ENCODE peak calls at places on chromosome 20, in four cellular contexts. D, K, V and E are unnamed samples.

GRCh38 chr20:57409672-57410397 is 18.6 kb downstream of the RBM38 start:
- DNase-seq in D (peak; percentile 30), K (no peak), V (no peak), E (no peak)

GRCh38 chr20:39849664-39850063 is 839.4 kb downstream of the MAFB start:
- DNase-seq in D (peak; percentile 46), K (no peak), V (no peak), E (no peak)

GRCh38 chr20:47256665-47257236 is 99.7 kb downstream of the ZMYND8 start:
- DNase-seq in D (peak; percentile 53), K (no peak), V (no peak), E (peak; percentile 73)

GRCh38 chr20:31550099-31550498 is 35.9 kb downstream of the HM13 start:
- DNase-seq in D (no peak), K (no peak), V (no peak), E (no peak)

GRCh38 chr20:23159256-23159922 is 73.3 kb upstream of the CD93 start:
- DNase-seq in D (no peak), K (no peak), V (peak; percentile 56), E (no peak)

GRCh38 chr20:19427913-19428800 is 215.7 kb downstream of the SLC24A3 start:
- DNase-seq in D (no peak), K (no peak), V (no peak), E (no peak)

GRCh38 chr20:10610266-10610665 is 63.5 kb downstream of the JAG1 start:
- DNase-seq in D (no peak), K (no peak), V (no peak), E (no peak)

GRCh38 chr20:11266571-11266970 is 592.8 kb upstream of the JAG1 start:
- DNase-seq in D (no peak), K (no peak), V (no peak), E (peak; percentile 79)

GRCh38 chr20:17664025-17664638 is 17.9 kb downstream of the RRBP1 start:
- DNase-seq in D (no peak), K (no peak), V (no peak), E (no peak)

GRCh38 chr20:40643891-40644290 is 45.1 kb downstream of the MAFB start:
- DNase-seq in D (no peak), K (no peak), V (no peak), E (no peak)

GRCh38 chr20:38603286-38603685 is 1.7 kb downstream of the ARHGAP40 start:
- DNase-seq in D (no peak), K (no peak), V (no peak), E (no peak)

GRCh38 chr20:17860306-17861197 is 108.0 kb downstream of the SNX5 start:
- DNase-seq in D (no peak), K (no peak), V (no peak), E (no peak)

GRCh38 chr20:48326434-48326691 is 501.4 kb downstream of the PREX1 start:
- DNase-seq in D (no peak), K (no peak), V (no peak), E (no peak)

GRCh38 chr20:34755367-34755766 is 51.2 kb downstream of the TP53INP2 start:
- DNase-seq in D (no peak), K (no peak), V (no peak), E (no peak)

GRCh38 chr20:1376453-1377270 is 16.2 kb downstream of the FKBP1A start:
- DNase-seq in D (no peak), K (no peak), V (no peak), E (no peak)

GRCh38 chr20:37755665-37756064 is 61.8 kb downstream of the CTNNBL1 start:
- DNase-seq in D (no peak), K (no peak), V (no peak), E (no peak)

GRCh38 chr20:18506744-18507143 is 996 bp upstream of the SEC23B start:
- DNase-seq in D (peak; percentile 11), K (no peak), V (no peak), E (no peak)

GRCh38 chr20:44776977-44777376 is 31.3 kb downstream of the KCNK15 start:
- DNase-seq in D (peak; percentile 30), K (no peak), V (peak; percentile 66), E (peak; percentile 51)

GRCh38 chr20:44496976-44497375 is 21.3 kb downstream of the TTPAL start:
- DNase-seq in D (peak; percentile 73), K (peak; percentile 39), V (no peak), E (peak; percentile 98)

GRCh38 chr20:646868-647233 is 6.1 kb downstream of the SRXN1 start:
- DNase-seq in D (no peak), K (no peak), V (no peak), E (no peak)

GRCh38 chr20:50519036-50519780 is 9.0 kb downstream of the PTPN1 start:
- DNase-seq in D (no peak), K (no peak), V (peak; percentile 52), E (no peak)

GRCh38 chr20:50516180-50516934 is 6.2 kb downstream of the PTPN1 start:
- DNase-seq in D (no peak), K (no peak), V (no peak), E (no peak)

GRCh38 chr20:50516935-50517816 is 7.0 kb downstream of the PTPN1 start:
- DNase-seq in D (no peak), K (no peak), V (no peak), E (no peak)

GRCh38 chr20:50518270-50518721 is 8.1 kb downstream of the PTPN1 start:
- DNase-seq in D (peak; percentile 79), K (no peak), V (no peak), E (peak; percentile 51)

DNA sequence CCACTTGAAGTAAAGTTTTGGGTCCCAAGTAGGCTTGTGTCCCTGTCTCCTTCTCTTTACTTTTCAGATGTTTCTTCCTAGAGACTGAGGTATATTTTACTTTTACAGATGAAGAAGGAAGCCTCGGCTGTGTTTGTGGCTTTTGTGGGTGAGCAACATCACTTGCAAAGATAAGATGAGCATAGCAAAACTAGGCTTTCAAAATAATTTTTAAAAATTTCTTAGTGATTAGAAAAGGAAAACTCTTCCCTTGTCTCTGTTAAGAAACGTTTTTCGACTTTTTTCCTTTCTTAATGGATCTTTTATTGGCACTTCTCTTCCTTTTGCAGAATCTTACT is 7.6 kb downstream of the PTPN1 start:
- DNase-seq in D (no peak), K (no peak), V (peak; percentile 26), E (no peak)
- H3K4me3 ChIP-seq in D (no peak overlapping the region), K (no peak overlapping the region), V (no peak overlapping the region), E (no peak overlapping the region)

GRCh38 chr20:53929974-53930650 is 140.3 kb downstream of the BCAS1 start:
- DNase-seq in D (no peak), K (no peak), V (no peak), E (no peak)
- H3K9ac ChIP-seq in D (no peak overlapping the region), K (no peak overlapping the region), V (no peak overlapping the region), E (no peak overlapping the region)

GRCh38 chr20:12289476-12289875 is 371.8 kb downstream of the BTBD3 start:
- DNase-seq in D (no peak), K (no peak), V (no peak), E (peak; percentile 35)

GRCh38 chr20:12287575-12287974 is 369.9 kb downstream of the BTBD3 start:
- DNase-seq in D (no peak), K (no peak), V (no peak), E (peak; percentile 96)

GRCh38 chr20:12294684-12295083 is 377.0 kb downstream of the BTBD3 start:
- DNase-seq in D (no peak), K (no peak), V (no peak), E (no peak)

GRCh38 chr20:12293900-12294299 is 376.2 kb downstream of the BTBD3 start:
- DNase-seq in D (no peak), K (no peak), V (no peak), E (no peak)

DNA sequence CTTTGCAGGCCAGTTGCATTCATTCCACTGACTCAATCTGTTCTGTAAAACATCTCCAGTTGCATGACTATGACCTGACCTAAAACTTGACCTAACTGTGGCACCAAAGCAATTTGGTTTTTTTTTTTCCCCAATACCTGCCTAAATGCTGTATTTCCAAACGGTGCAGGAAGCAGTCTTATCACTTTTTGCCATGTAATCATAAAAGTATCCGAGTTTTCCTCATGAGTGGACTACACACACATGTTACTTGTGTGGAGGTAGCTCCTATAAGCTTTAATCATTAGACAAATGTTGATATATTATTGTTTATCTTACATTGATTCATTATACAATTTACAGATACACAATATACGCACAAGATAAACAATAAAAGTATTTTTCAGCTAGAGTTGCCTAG is 373.7 kb downstream of the BTBD3 start:
- DNase-seq in D (no peak), K (no peak), V (no peak), E (no peak)
- H3K9me3 ChIP-seq in D (peaks cover 16% of the 10 kb centered on the region), K (peaks cover 36% of the 10 kb centered on the region), V (no peaks in the 10 kb centered on the region), E (no peaks in the 10 kb centered on the region)

GRCh38 chr20:62211216-62211615 is 8.9 kb downstream of the HRH3 start:
- DNase-seq in D (no peak), K (no peak), V (no peak), E (no peak)

GRCh38 chr20:62209850-62210495 is 10.1 kb downstream of the HRH3 start:
- DNase-seq in D (no peak), K (no peak), V (no peak), E (no peak)

GRCh38 chr20:62210496-62210855 is 9.6 kb downstream of the HRH3 start:
- DNase-seq in D (no peak), K (no peak), V (no peak), E (no peak)

GRCh38 chr20:62212309-62212708 is 7.8 kb downstream of the HRH3 start:
- DNase-seq in D (no peak), K (no peak), V (no peak), E (no peak)

DNA sequence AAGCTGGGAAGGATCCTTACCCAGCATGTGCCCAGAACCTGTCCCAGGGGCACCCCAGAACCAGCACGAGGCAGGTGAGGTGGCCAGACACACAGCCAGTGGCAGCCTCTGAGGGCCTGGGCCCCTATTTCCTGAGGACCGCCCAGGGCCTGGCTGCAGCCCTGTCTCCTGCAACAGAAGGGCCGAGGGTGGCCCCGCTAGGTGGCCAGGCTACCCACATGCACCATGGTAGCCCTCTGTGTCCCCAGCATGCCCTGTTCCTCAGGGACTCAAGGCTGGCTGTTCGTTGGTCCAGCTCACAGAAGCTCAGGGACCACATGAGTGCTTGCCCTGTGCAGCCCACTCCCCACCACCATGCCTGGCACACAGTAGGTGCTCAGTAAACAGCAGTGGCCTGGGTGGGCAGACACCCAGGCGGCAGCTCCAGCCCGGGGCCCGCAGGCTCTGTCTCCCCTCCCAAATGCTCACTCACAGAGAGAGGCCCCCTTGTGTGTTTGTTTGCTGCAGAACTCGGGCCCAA is 8.2 kb downstream of the HRH3 start:
- DNase-seq in D (no peak), K (no peak), V (no peak), E (no peak)
- H3K4me3 ChIP-seq in D (no peak overlapping the region), K (no peak overlapping the region), V (no peak overlapping the region), E (no peak overlapping the region)

DNA sequence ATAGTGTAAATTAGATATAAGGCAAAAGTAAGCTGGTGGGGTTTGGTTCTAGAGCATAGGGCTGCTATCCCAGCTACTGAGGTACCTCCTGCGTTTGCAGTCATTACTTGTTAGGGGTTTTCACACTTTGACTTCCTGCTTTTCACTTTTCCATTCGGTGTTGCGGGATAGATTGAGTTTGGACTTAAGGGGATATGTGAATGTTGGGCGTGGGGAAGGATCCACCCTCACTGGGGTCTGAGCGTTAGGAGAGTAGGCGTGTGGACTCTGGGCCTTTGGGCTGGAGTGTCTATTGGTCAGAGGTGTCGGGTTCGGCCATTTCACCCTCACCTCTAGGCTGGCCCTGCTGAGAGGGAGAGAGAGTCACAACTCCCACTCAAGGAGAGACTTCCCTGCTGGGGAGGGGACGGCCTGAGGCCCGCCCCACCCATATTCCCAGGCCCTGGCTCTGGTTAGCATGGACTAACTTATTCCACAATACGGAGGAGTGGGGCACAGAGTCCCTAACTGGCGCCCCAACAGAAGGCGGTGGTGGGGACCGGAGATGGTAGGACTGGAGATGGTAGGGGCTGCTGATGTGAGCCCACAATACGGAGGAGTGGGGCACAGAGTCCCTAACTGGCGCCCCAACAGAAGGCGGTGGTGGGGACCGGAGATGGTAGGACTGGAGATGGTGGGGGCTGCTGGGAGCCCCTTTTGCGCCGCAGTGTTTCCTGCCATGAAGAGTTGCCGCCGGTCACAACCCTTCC is 1.6 kb upstream of the PTPRA start:
- DNase-seq in D (peak; percentile 16), K (no peak), V (no peak), E (no peak)
- H3K9ac ChIP-seq in D (peak overlapping the region; percentile 89), K (no peak overlapping the region), V (peak overlapping the region; percentile 86), E (no peak overlapping the region)

GRCh38 chr20:61595216-61595615 is 343.2 kb downstream of the CDH4 start:
- DNase-seq in D (no peak), K (no peak), V (no peak), E (no peak)
- H3K9me3 ChIP-seq in D (peaks cover 37% of the 10 kb centered on the region), K (no peaks in the 10 kb centered on the region), V (peaks cover 13% of the 10 kb centered on the region), E (no peaks in the 10 kb centered on the region)